ENCODE peak calls at places on chromosome 16, in four cellular contexts. V is GM12878, S is SK-N-SH, U is transverse colon. R is an unnamed sample.

GRCh38 chr16:54244061-54244886 is 42.3 kb downstream of the IRX3 start:
- DNase-seq in U (no peak), S (no peak), V (no peak), R (no peak)

GRCh38 chr16:73027655-73028220 is 20.2 kb downstream of the ZFHX3 start:
- DNase-seq in V (no peak), S (no peak), U (no peak), R (no peak)

GRCh38 chr16:57166951-57167350 is 18.9 kb downstream of the PSME3IP1 start:
- DNase-seq in S (no peak), V (no peak), U (no peak), R (no peak)

GRCh38 chr16:57112403-57113041 is 20.1 kb downstream of the CPNE2 start:
- DNase-seq in V (no peak), S (no peak), U (no peak), R (no peak)

GRCh38 chr16:62516001-62516400 is 479.8 kb upstream of the CDH8 start:
- DNase-seq in U (no peak), S (no peak), V (no peak), R (no peak)

GRCh38 chr16:10009691-10010090 is 172.5 kb downstream of the GRIN2A start:
- DNase-seq in U (no peak), S (no peak), V (no peak), R (no peak)

GRCh38 chr16:27287887-27288286 is 19.3 kb upstream of the NSMCE1 start:
- DNase-seq in U (no peak), V (no peak), S (no peak), R (no peak)

GRCh38 chr16:9603316-9603715 is 511.9 kb downstream of the HAPSTR1 start:
- DNase-seq in U (no peak), S (no peak), V (no peak), R (no peak)

GRCh38 chr16:9469512-9469911 is 378.1 kb downstream of the HAPSTR1 start:
- DNase-seq in S (no peak), V (no peak), U (no peak), R (no peak)

GRCh38 chr16:30775381-30776099 is 11.5 kb downstream of the ZNF629 start:
- DNase-seq in V (no peak), U (peak; percentile 83), S (peak; percentile 96), R (peak; percentile 77)

GRCh38 chr16:48126801-48127644 is 28.8 kb downstream of the ABCC12 start:
- DNase-seq in V (no peak), U (no peak), S (no peak), R (peak; percentile 78)

GRCh38 chr16:23423496-23424049 is 29.4 kb downstream of the COG7 start:
- DNase-seq in S (no peak), U (peak; percentile 85), V (no peak), R (peak; percentile 83)

DNA sequence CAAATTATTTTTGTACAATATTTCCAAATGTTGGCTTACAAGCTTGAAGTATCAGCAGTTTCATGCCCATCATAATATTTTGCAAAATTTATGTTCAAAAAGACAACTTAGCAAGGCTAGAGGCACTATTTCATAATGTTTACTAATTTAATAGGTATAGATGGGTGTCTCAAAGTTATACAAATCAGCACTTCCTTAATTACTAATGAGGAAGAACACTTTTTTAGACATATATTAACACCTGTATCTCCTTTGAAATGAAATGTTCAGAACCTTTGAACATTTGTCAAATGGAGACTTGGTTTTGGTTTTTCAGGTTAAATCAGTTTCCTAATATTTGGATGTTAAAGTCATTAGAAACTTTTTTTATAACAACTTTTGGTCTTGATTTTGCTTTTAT is 2.2 kb downstream of the TAT start:
- DNase-seq in U (no peak), V (no peak), S (no peak), R (no peak)
- H3K9me3 ChIP-seq in U (no peaks in the 10 kb centered on the region), V (no peaks in the 10 kb centered on the region), S (no peaks in the 10 kb centered on the region), R (no peaks in the 10 kb centered on the region)

GRCh38 chr16:17258848-17259713 is 211.7 kb downstream of the XYLT1 start:
- DNase-seq in S (no peak), U (peak; percentile 55), V (peak; percentile 79), R (no peak)

GRCh38 chr16:17260271-17260849 is 210.4 kb downstream of the XYLT1 start:
- DNase-seq in U (no peak), S (no peak), V (no peak), R (no peak)

GRCh38 chr16:17258077-17258599 is 212.6 kb downstream of the XYLT1 start:
- DNase-seq in S (no peak), V (no peak), U (no peak), R (no peak)

GRCh38 chr16:17259751-17260270 is 210.9 kb downstream of the XYLT1 start:
- DNase-seq in U (no peak), S (no peak), V (no peak), R (no peak)

GRCh38 chr16:17261197-17261858 is 209.4 kb downstream of the XYLT1 start:
- DNase-seq in V (no peak), S (no peak), U (peak; percentile 51), R (no peak)
- TF ChIP-seq EP300 in V (no peak), S (no peak), U (no peak), R (no peak)

GRCh38 chr16:25023541-25023940 is 8.4 kb upstream of the ARHGAP17 start:
- DNase-seq in V (no peak), S (no peak), U (no peak), R (no peak)

GRCh38 chr16:25020112-25020591 is 5.0 kb upstream of the ARHGAP17 start:
- DNase-seq in U (no peak), S (no peak), V (no peak), R (no peak)

GRCh38 chr16:25013751-25014499 is 1.2 kb downstream of the ARHGAP17 start:
- DNase-seq in S (no peak), U (no peak), V (peak; percentile 80), R (no peak)

GRCh38 chr16:25014500-25015147 is 545 bp downstream of the ARHGAP17 start:
- DNase-seq in V (no peak), S (peak; percentile 78), U (peak; percentile 47), R (peak; percentile 45)

DNA sequence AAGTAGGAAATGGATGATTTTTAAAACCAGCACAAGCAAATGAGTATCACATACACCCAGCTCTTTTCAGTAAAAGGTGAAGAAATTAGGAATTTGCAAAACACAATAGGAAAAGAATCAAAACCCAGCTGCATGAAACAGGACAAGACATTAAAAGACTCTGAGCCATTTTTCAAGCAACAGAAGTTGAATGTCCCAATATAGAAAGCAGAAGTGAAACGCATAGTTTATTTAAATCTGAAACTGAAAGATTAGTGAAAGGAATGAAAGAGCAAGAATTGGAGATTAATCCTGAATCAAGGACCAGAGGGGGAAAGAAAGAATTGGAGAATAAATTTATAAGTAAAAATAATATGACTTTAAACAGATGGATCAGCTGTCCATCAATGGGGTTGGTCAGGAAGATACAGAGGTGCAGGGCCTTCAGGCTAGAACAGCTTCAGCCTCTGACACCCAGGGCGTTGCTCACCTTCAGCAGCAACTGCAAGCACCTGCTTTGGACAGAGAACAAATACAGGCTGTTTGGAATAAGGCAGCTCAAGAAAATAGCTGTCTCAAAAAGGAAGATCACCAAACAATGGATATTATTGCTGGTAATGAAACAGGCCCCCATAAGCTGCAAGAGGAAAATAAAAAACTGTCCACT is 3.9 kb upstream of the ARHGAP17 start:
- DNase-seq in S (no peak), V (peak; percentile 39), U (no peak), R (no peak)
- H3K4me3 ChIP-seq in S (no peak overlapping the region), V (peak overlapping the region; percentile 48), U (no peak overlapping the region), R (no peak overlapping the region)

DNA sequence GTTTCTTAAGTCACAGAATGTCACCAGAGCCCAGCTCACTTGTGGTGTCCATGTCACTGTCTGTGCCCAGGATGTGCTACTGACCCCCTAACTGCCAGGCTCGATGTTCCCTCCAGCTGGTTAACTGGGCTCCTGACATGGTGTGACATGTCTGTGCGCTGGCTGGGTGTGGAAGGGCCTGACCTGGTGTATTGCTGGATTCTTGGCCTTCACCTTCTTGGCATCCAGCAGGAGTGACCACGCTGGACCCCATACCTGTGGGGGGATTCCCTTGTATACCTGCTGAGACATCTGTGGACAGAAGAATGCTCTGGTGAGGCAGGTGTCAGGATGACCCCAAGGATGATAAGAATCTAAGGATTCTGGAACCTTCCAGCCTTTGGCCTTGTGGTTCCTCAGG is 1690.1 kb downstream of the TP53TG3F start:
- DNase-seq in U (no peak), V (no peak), S (no peak), R (no peak)
- H3K9me3 ChIP-seq in U (no peaks in the 10 kb centered on the region), V (no peaks in the 10 kb centered on the region), S (no peaks in the 10 kb centered on the region), R (peaks cover 87% of the 10 kb centered on the region)

GRCh38 chr16:75243667-75244224 is 7.7 kb downstream of the BCAR1 start:
- DNase-seq in S (no peak), U (no peak), V (no peak), R (no peak)

GRCh38 chr16:75246504-75247205 is 4.8 kb downstream of the BCAR1 start:
- DNase-seq in U (no peak), S (no peak), V (no peak), R (no peak)

GRCh38 chr16:75247249-75247648 is 4.2 kb downstream of the BCAR1 start:
- DNase-seq in V (no peak), S (no peak), U (no peak), R (no peak)

GRCh38 chr16:75244225-75244792 is 7.1 kb downstream of the BCAR1 start:
- DNase-seq in S (no peak), V (no peak), U (peak; percentile 63), R (peak; percentile 79)

DNA sequence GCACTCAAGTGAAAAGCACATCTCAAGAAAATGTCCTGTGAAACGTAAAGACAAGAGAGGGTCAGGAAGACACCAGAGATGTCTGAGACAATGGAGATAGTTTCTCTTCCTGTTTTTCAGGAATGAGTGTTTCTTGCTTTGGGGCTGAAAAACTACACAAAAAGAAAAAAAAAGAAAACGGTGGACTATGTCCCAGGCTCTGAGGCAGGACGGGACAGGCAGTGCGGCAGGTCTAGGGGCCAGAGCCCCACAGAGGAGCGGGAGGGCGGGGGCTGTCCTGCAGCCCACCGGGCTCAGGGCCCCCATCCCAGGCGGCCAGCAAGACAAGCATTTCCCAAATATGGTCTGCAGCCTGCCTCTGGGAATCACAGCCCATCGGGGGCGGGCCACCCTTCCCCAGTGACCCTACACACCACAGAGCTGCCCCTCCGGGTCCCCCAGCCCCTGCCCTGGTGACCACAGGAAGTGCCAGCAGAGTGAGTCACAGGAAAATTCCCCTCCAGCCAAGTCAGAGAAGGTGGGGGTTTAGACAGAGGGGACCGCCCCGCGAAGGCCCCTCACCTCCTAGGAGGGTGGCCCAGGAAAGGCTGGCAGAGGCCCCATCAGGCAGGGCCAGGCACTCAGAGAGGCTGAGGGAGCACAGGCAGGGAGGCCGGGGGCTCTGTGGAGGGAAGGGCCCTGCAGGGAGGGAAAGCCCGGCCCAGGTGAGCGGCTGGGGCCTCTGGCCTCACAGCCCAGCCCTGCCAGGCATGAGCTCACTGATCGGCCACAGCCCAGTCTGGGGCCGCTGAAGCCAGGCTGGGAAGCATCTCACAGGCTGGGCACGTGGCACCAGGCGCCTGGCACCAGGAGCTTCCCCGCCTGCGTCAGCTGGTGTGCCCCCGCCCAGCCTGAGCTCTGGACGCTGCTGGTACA is 6.3 kb downstream of the BCAR1 start:
- DNase-seq in V (no peak), U (peak; percentile 74), S (peak; percentile 82), R (peak; percentile 94)
- TF ChIP-seq EP300 in V (no peak), U (no peak), S (peak; percentile 97), R (no peak)

GRCh38 chr16:89924298-89924924 is 1.3 kb downstream of the TUBB3 start:
- DNase-seq in V (no peak), U (no peak), S (peak; percentile 67), R (no peak)
- H3K4me3 ChIP-seq in V (no peak overlapping the region), U (no peak overlapping the region), S (peak overlapping the region; percentile 83), R (no peak overlapping the region)

GRCh38 chr16:2366660-2367309 is 26.3 kb upstream of the ABCA3 start:
- DNase-seq in S (no peak), U (no peak), V (peak; percentile 55), R (no peak)
- H3K9me3 ChIP-seq in S (no peaks in the 10 kb centered on the region), U (no peaks in the 10 kb centered on the region), V (no peaks in the 10 kb centered on the region), R (no peaks in the 10 kb centered on the region)

GRCh38 chr16:14629919-14630619 is at the start of gene PARN:
- DNase-seq in V (peak; percentile 89), S (peak; percentile 98), U (peak; percentile 98), R (peak; percentile 98)
- TF ChIP-seq EP300 in V (no peak), S (peak; percentile 26), U (no peak), R (no peak)